ENCODE peak calls at places on chromosomes 1 and 21, in eight cellular contexts. H is WTC11, Y is GM23338, S is upper lobe of right lung, K is osteocyte, C is tibial artery, Q is H9, T is mammary epithelial cell. B is an unnamed sample.

GRCh38 chr1:230827081-230827681 is 41.1 kb downstream of the C1orf198 start:
- DNase-seq in H (no peak), Y (no peak), S (no peak), K (peak), C (peak), Q (no peak), T (peak), B (peak)

GRCh38 chr1:13224480-13225060 is 1.4 kb downstream of the PRAMEF18 start:
- DNase-seq in H (no peak), Y (no peak), S (peak), K (peak), C (no peak), Q (no peak), T (no peak), B (peak)

GRCh38 chr1:32784817-32785216 is 32.3 kb downstream of the YARS1 start:
- DNase-seq in H (no peak), Y (no peak), S (no peak), K (no peak), C (no peak), Q (no peak), T (no peak), B (no peak)

GRCh38 chr1:48619529-48619928 is 147.5 kb upstream of the SPATA6 start:
- DNase-seq in H (peak), Y (peak), S (no peak), K (no peak), C (no peak), Q (peak), T (peak), B (no peak)

GRCh38 chr1:216688127-216688657 is 35.0 kb downstream of the ESRRG start:
- DNase-seq in H (no peak), Y (no peak), S (no peak), K (no peak), C (no peak), Q (no peak), T (no peak), B (no peak)

GRCh38 chr1:155931332-155932038 is 2.7 kb downstream of the KHDC4 start:
- DNase-seq in H (no peak), Y (no peak), S (no peak), K (no peak), C (no peak), Q (no peak), T (peak), B (no peak)

GRCh38 chr1:154115180-154115579 is 39.7 kb downstream of the NUP210L start:
- DNase-seq in H (no peak), Y (peak), S (no peak), K (no peak), C (no peak), Q (no peak), T (no peak), B (no peak)

GRCh38 chr1:239493736-239494285 is 107.4 kb downstream of the CHRM3 start:
- DNase-seq in H (no peak), Y (no peak), S (no peak), K (no peak), C (no peak), Q (no peak), T (no peak), B (no peak)

GRCh38 chr1:156895408-156895874 is 1.9 kb downstream of the PEAR1 start:
- DNase-seq in H (no peak), Y (no peak), S (no peak), K (no peak), C (no peak), Q (no peak), T (no peak), B (no peak)

GRCh38 chr1:40300651-40301050 is 16.4 kb downstream of the COL9A2 start:
- DNase-seq in H (no peak), Y (no peak), S (no peak), K (peak), C (no peak), Q (no peak), T (no peak), B (peak)

GRCh38 chr1:54742262-54742661 is 22.1 kb downstream of the PARS2 start:
- DNase-seq in H (no peak), Y (no peak), S (no peak), K (peak), C (no peak), Q (no peak), T (no peak), B (no peak)

GRCh38 chr1:11882814-11883538 is 24.2 kb upstream of the NPPB start:
- DNase-seq in H (peak), Y (peak), S (peak), K (no peak), C (no peak), Q (peak), T (no peak), B (no peak)

GRCh38 chr1:28160677-28161328 is 15.7 kb downstream of the PTAFR start:
- DNase-seq in H (no peak), Y (no peak), S (no peak), K (no peak), C (no peak), Q (no peak), T (peak), B (no peak)

GRCh38 chr1:27368872-27369703 is 2.3 kb upstream of the MAP3K6 start:
- DNase-seq in H (no peak), Y (peak), S (no peak), K (no peak), C (no peak), Q (no peak), T (no peak), B (no peak)

GRCh38 chr1:44413740-44414139 is 8.7 kb downstream of the RNF220 start:
- DNase-seq in H (no peak), Y (no peak), S (no peak), K (no peak), C (no peak), Q (no peak), T (no peak), B (no peak)

GRCh38 chr1:42768172-42768571 is 1.1 kb downstream of the C1orf50 start:
- DNase-seq in H (no peak), Y (no peak), S (no peak), K (no peak), C (no peak), Q (no peak), T (no peak), B (no peak)

GRCh38 chr21:41977034-41977950 is 23.5 kb upstream of the C2CD2 start:
- DNase-seq in H (no peak), Y (no peak), S (no peak), K (peak), C (no peak), Q (no peak), T (no peak), B (peak)

GRCh38 chr1:160993544-160993943 is 27.4 kb downstream of the F11R start:
- DNase-seq in H (no peak), Y (no peak), S (no peak), K (no peak), C (no peak), Q (no peak), T (peak), B (no peak)

GRCh38 chr1:203122159-203122558 is 5.4 kb upstream of the ADORA1 start:
- DNase-seq in H (no peak), Y (no peak), S (no peak), K (peak), C (no peak), Q (peak), T (no peak), B (no peak)

GRCh38 chr1:7060826-7061225 is 275.6 kb downstream of the CAMTA1 start:
- DNase-seq in H (no peak), Y (no peak), S (no peak), K (no peak), C (no peak), Q (no peak), T (no peak), B (no peak)

GRCh38 chr1:246608616-246609376 is 42.5 kb downstream of the CNST start:
- DNase-seq in H (no peak), Y (peak), S (peak), K (no peak), C (no peak), Q (peak), T (peak), B (no peak)

GRCh38 chr1:221462345-221462744 is 279.5 kb downstream of the DUSP10 start:
- DNase-seq in H (no peak), Y (no peak), S (no peak), K (no peak), C (no peak), Q (no peak), T (peak), B (no peak)

GRCh38 chr1:101382135-101382534 is 145.3 kb downstream of the S1PR1 start:
- DNase-seq in H (peak), Y (peak), S (no peak), K (no peak), C (no peak), Q (peak), T (no peak), B (peak)

GRCh38 chr1:100130552-100131077 is 2.1 kb downstream of the SASS6 start:
- DNase-seq in H (no peak), Y (peak), S (no peak), K (no peak), C (no peak), Q (no peak), T (no peak), B (no peak)

GRCh38 chr1:222390181-222390580 is 157.7 kb downstream of the HHIPL2 start:
- DNase-seq in H (no peak), Y (no peak), S (no peak), K (no peak), C (no peak), Q (no peak), T (no peak), B (no peak)

GRCh38 chr1:247576514-247576913 is 11.6 kb upstream of the OR2G2 start:
- DNase-seq in H (no peak), Y (peak), S (no peak), K (no peak), C (no peak), Q (no peak), T (peak), B (no peak)

GRCh38 chr1:150627821-150628410 is 1.5 kb downstream of the ENSA start:
- DNase-seq in H (no peak), Y (no peak), S (no peak), K (no peak), C (no peak), Q (no peak), T (peak), B (no peak)

GRCh38 chr1:1777950-1778826 is at the start of gene NADK:
- DNase-seq in H (peak), Y (peak), S (peak), K (peak), C (peak), Q (no peak), T (peak), B (no peak)

GRCh38 chr1:228809621-228810313 is 74.5 kb downstream of the RHOU start:
- DNase-seq in H (no peak), Y (peak), S (no peak), K (no peak), C (no peak), Q (peak), T (peak), B (peak)

GRCh38 chr1:46813858-46814396 is 15.1 kb downstream of the CYP4B1 start:
- DNase-seq in H (no peak), Y (no peak), S (no peak), K (peak), C (no peak), Q (no peak), T (no peak), B (peak)

GRCh38 chr1:38131024-38131585 is 84.5 kb upstream of the POU3F1 start:
- DNase-seq in H (no peak), Y (no peak), S (no peak), K (no peak), C (no peak), Q (no peak), T (no peak), B (no peak)

GRCh38 chr1:14955402-14955801 is 198.1 kb upstream of the TMEM51 start:
- DNase-seq in H (no peak), Y (no peak), S (no peak), K (no peak), C (no peak), Q (no peak), T (no peak), B (no peak)

GRCh38 chr1:56516539-56517252 is 62.7 kb downstream of the PLPP3 start:
- DNase-seq in H (no peak), Y (peak), S (no peak), K (no peak), C (no peak), Q (peak), T (peak), B (no peak)

GRCh38 chr1:213438339-213438738 is 387.3 kb downstream of the RPS6KC1 start:
- DNase-seq in H (no peak), Y (no peak), S (no peak), K (no peak), C (no peak), Q (no peak), T (no peak), B (no peak)

GRCh38 chr1:155078496-155079209 is at the start of gene EFNA3:
- DNase-seq in H (peak), Y (peak), S (peak), K (no peak), C (peak), Q (peak), T (peak), B (no peak)

GRCh38 chr1:67795179-67795916 is 37.9 kb downstream of the GNG12 start:
- DNase-seq in H (no peak), Y (no peak), S (no peak), K (no peak), C (no peak), Q (no peak), T (no peak), B (peak)

GRCh38 chr1:55051621-55052020 is 12.3 kb downstream of the PCSK9 start:
- DNase-seq in H (no peak), Y (no peak), S (peak), K (no peak), C (no peak), Q (no peak), T (no peak), B (no peak)

GRCh38 chr1:3553940-3554223 is 57.4 kb downstream of the MEGF6 start:
- DNase-seq in H (no peak), Y (no peak), S (no peak), K (no peak), C (no peak), Q (no peak), T (peak), B (no peak)

GRCh38 chr21:36425286-36425685 is 40.1 kb downstream of the CHAF1B start:
- DNase-seq in H (no peak), Y (no peak), S (no peak), K (no peak), C (no peak), Q (no peak), T (no peak), B (no peak)

DNA sequence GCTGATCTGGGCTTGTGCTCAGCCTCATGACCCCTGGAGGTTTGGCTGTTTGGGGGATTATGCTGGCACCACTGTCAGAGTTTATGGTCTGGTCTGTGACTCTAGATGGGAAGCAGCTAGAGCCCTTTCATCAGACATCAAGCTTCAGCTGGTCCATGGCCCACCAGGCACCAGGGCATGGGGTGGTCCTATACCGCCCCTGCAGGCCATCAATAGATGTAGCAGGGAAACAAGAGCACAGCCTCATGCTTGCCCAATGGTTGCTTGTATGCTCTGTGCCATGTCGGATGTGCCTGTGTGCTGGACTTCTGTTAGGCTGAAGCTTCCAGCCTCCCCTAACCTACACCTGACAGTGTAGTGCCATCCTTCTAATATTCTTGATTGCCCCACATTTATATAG is 71.1 kb upstream of the CD34 start:
- DNase-seq in H (peak), Y (peak), S (no peak), K (peak), C (no peak), Q (peak), T (no peak), B (no peak)
- TF ChIP-seq CTCF in H (peak), Y (peak), S (peak), K (peak), C (no peak), Q (peak), T (peak), B (no peak)

DNA sequence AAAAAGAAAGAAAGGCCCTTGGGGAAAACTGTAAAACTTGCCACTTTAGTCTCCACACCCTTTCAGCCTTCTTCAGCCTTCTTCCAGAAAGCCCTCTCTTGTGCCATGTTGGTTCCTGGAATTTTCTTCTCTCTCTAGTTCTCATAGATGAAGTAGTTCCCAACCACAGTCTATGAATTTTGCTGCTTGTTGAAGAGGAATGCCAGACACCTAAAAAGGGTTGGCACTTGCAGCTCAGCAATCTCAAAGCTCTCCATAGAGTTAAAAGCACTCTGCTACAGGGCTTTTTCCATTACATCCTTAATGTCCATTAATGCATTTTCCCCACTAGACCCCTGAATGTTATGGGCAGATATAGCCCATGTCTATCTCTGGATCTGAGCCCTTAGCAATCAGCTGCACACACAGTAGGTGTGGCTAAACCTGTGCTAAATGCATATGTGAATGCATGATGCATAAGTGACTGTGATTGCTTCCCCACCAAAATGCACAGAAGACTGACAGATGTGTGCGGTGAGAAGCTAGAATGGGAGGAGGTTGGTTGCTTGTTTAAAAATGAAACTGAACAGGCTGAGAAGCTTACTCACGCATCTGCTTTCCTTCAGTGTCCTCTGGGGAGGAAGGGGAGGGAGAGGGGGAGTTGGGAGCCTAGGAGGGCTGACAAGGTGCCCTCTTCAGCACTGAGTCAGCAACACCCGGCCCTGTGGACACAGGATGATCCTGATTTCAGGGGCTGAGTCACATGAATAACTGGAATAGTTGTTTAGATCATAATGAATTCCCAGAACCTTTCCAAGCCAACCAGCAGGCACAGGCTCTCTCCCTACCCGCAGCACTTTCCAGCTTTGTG is 146.1 kb upstream of the FGGY start:
- DNase-seq in H (no peak), Y (no peak), S (no peak), K (peak), C (peak), Q (no peak), T (peak), B (peak)
- TF ChIP-seq CTCF in H (no peak), Y (no peak), S (no peak), K (no peak), C (no peak), Q (no peak), T (no peak), B (no peak)

GRCh38 chr1:24311234-24311633 is 7.9 kb upstream of the GRHL3 start:
- DNase-seq in H (no peak), Y (no peak), S (no peak), K (no peak), C (no peak), Q (no peak), T (no peak), B (no peak)

GRCh38 chr1:24309762-24310485 is 9.2 kb upstream of the GRHL3 start:
- DNase-seq in H (no peak), Y (no peak), S (no peak), K (no peak), C (no peak), Q (no peak), T (peak), B (no peak)

GRCh38 chr1:24304763-24305162 is 14.4 kb upstream of the GRHL3 start:
- DNase-seq in H (no peak), Y (no peak), S (no peak), K (no peak), C (no peak), Q (no peak), T (no peak), B (no peak)

GRCh38 chr1:24311731-24312130 is 7.4 kb upstream of the GRHL3 start:
- DNase-seq in H (no peak), Y (no peak), S (no peak), K (no peak), C (no peak), Q (no peak), T (no peak), B (no peak)

GRCh38 chr1:24308365-24309015 is 10.7 kb upstream of the GRHL3 start:
- DNase-seq in H (peak), Y (peak), S (no peak), K (no peak), C (no peak), Q (peak), T (no peak), B (no peak)
- TF ChIP-seq CTCF in H (no peak), Y (peak), S (no peak), K (peak), C (no peak), Q (peak), T (peak), B (no peak)

DNA sequence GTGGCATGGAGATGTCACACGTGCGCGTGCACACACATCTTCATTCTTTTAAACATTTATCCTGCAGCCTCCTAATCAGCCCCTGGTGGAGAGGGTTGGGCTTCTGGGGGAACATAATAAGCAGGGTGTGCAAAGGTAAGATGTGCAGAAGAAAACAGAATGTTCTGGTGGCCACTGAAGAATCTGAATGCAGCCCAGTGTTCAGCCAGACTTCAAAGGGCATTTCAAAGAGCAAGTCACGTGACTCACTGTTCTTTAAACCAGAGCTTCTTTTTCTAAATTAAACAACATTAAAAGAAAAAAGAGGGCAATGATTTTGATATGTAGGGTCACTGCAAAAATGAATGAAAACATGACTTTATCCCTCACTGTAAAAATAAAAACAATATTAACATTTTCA is 89.8 kb downstream of the ABCA4 start:
- DNase-seq in H (no peak), Y (no peak), S (no peak), K (no peak), C (no peak), Q (no peak), T (no peak), B (no peak)
- TF ChIP-seq CTCF in H (no peak), Y (no peak), S (no peak), K (no peak), C (no peak), Q (no peak), T (no peak), B (no peak)

DNA sequence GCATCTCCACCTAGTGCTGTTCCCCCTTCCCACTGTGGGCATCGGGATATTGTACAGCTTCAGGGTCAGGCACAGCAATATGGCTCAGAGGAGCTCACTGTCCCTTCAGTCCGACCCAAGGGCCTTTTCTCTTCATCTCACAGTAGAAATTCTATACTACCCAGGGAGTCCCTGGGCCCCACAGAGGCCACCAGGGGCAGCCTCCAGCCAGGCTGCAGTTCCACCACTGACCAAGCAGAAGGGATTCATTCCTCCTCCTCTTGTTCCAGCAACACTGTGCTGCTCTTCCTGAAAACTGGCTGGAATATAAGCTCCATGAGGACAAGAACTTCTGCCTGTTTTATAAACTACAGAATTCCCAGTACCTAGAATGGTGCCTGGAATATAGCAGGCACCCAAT is 70.5 kb downstream of the CD34 start:
- DNase-seq in H (no peak), Y (peak), S (no peak), K (no peak), C (no peak), Q (no peak), T (no peak), B (no peak)
- TF ChIP-seq CTCF in H (no peak), Y (peak), S (no peak), K (no peak), C (no peak), Q (peak), T (no peak), B (no peak)

GRCh38 chr1:19088717-19089442 is 121.2 kb downstream of the UBR4 start:
- DNase-seq in H (no peak), Y (no peak), S (no peak), K (no peak), C (peak), Q (no peak), T (no peak), B (no peak)
- TF ChIP-seq CTCF in H (no peak), Y (no peak), S (no peak), K (no peak), C (no peak), Q (no peak), T (no peak), B (no peak)